ENCODE peak calls at places on chromosomes 1 and 21, in six cellular contexts. One of them, this sample, is unnamed.

GRCh38 chr1:244211559-244211944 is 160.5 kb downstream of the ZBTB18 start:
- DNase-seq in H1: no peak
- DNase-seq in IMR-90: peak
- DNase-seq in OCI-LY7: no peak
- DNase-seq in fibroblast of lung: peak
- DNase-seq in A549: no peak
- DNase-seq in this sample: no peak

GRCh38 chr21:17139696-17140095 is 373.1 kb upstream of the CXADR start:
- DNase-seq in A549: no peak
- DNase-seq in IMR-90: no peak
- DNase-seq in H1: no peak
- DNase-seq in OCI-LY7: no peak
- DNase-seq in fibroblast of lung: no peak
- DNase-seq in this sample: no peak

GRCh38 chr1:21058035-21058793 is 118.5 kb downstream of the EIF4G3 start:
- DNase-seq in H1: no peak
- DNase-seq in fibroblast of lung: no peak
- DNase-seq in A549: no peak
- DNase-seq in IMR-90: no peak
- DNase-seq in OCI-LY7: no peak
- DNase-seq in this sample: no peak

GRCh38 chr21:34836103-34836932 is 167.5 kb downstream of the CLIC6 start:
- DNase-seq in fibroblast of lung: peak
- DNase-seq in A549: peak
- DNase-seq in IMR-90: peak
- DNase-seq in OCI-LY7: no peak
- DNase-seq in H1: no peak
- DNase-seq in this sample: no peak

GRCh38 chr1:21290546-21290944 is 282 bp upstream of the ECE1 start:
- DNase-seq in IMR-90: no peak
- DNase-seq in A549: no peak
- DNase-seq in OCI-LY7: peak
- DNase-seq in fibroblast of lung: no peak
- DNase-seq in H1: no peak
- DNase-seq in this sample: no peak

GRCh38 chr1:185862235-185862634 is 128.0 kb downstream of the HMCN1 start:
- DNase-seq in H1: no peak
- DNase-seq in A549: peak
- DNase-seq in fibroblast of lung: peak
- DNase-seq in OCI-LY7: no peak
- DNase-seq in IMR-90: peak
- DNase-seq in this sample: no peak

GRCh38 chr1:36174716-36175115 is 18.8 kb downstream of the MAP7D1 start:
- DNase-seq in A549: no peak
- DNase-seq in OCI-LY7: no peak
- DNase-seq in H1: no peak
- DNase-seq in IMR-90: no peak
- DNase-seq in fibroblast of lung: no peak
- DNase-seq in this sample: no peak

GRCh38 chr21:36321325-36322082 is 1.5 kb downstream of the MORC3 start:
- DNase-seq in OCI-LY7: peak
- DNase-seq in IMR-90: peak
- DNase-seq in H1: no peak
- DNase-seq in fibroblast of lung: peak
- DNase-seq in A549: no peak
- DNase-seq in this sample: peak

GRCh38 chr1:9687120-9687875 is 35.8 kb downstream of the PIK3CD start:
- DNase-seq in H1: peak
- DNase-seq in IMR-90: peak
- DNase-seq in OCI-LY7: peak
- DNase-seq in A549: peak
- DNase-seq in fibroblast of lung: peak
- DNase-seq in this sample: peak

GRCh38 chr1:48082271-48082925 is 85.2 kb upstream of the TRABD2B start:
- DNase-seq in H1: no peak
- DNase-seq in A549: no peak
- DNase-seq in fibroblast of lung: no peak
- DNase-seq in IMR-90: no peak
- DNase-seq in OCI-LY7: no peak
- DNase-seq in this sample: no peak

GRCh38 chr1:119771016-119771415 is 2.3 kb upstream of the HMGCS2 start:
- DNase-seq in IMR-90: peak
- DNase-seq in H1: no peak
- DNase-seq in OCI-LY7: no peak
- DNase-seq in A549: no peak
- DNase-seq in fibroblast of lung: no peak
- DNase-seq in this sample: peak

GRCh38 chr21:43854773-43855633 is 10.0 kb upstream of the AGPAT3 start:
- DNase-seq in OCI-LY7: peak
- DNase-seq in fibroblast of lung: no peak
- DNase-seq in H1: no peak
- DNase-seq in A549: no peak
- DNase-seq in IMR-90: no peak
- DNase-seq in this sample: no peak

GRCh38 chr21:26124421-26124833 is 46.1 kb downstream of the APP start:
- DNase-seq in IMR-90: peak
- DNase-seq in A549: no peak
- DNase-seq in fibroblast of lung: peak
- DNase-seq in OCI-LY7: no peak
- DNase-seq in H1: no peak
- DNase-seq in this sample: no peak

GRCh38 chr1:214192825-214193643 is 87.9 kb upstream of the SMYD2 start:
- DNase-seq in OCI-LY7: no peak
- DNase-seq in fibroblast of lung: no peak
- DNase-seq in H1: no peak
- DNase-seq in IMR-90: no peak
- DNase-seq in A549: no peak
- DNase-seq in this sample: peak

GRCh38 chr1:95503371-95504145 is 269.5 kb downstream of the RWDD3 start:
- DNase-seq in IMR-90: no peak
- DNase-seq in A549: no peak
- DNase-seq in fibroblast of lung: no peak
- DNase-seq in OCI-LY7: no peak
- DNase-seq in H1: no peak
- DNase-seq in this sample: no peak

GRCh38 chr21:31713973-31714740 is 17.8 kb downstream of the SCAF4 start:
- DNase-seq in A549: no peak
- DNase-seq in H1: no peak
- DNase-seq in IMR-90: peak
- DNase-seq in fibroblast of lung: peak
- DNase-seq in OCI-LY7: no peak
- DNase-seq in this sample: no peak

GRCh38 chr1:208791458-208791857 is 547.3 kb upstream of the PLXNA2 start:
- DNase-seq in H1: no peak
- DNase-seq in OCI-LY7: no peak
- DNase-seq in fibroblast of lung: peak
- DNase-seq in IMR-90: no peak
- DNase-seq in A549: peak
- DNase-seq in this sample: no peak

GRCh38 chr1:99599678-99600175 is 46.2 kb upstream of the PALMD start:
- DNase-seq in fibroblast of lung: peak
- DNase-seq in A549: peak
- DNase-seq in IMR-90: peak
- DNase-seq in H1: no peak
- DNase-seq in OCI-LY7: no peak
- DNase-seq in this sample: no peak
- H3K4me2 ChIP-seq in fibroblast of lung: no peak
- H3K4me2 ChIP-seq in A549: peak
- H3K4me2 ChIP-seq in IMR-90: peak
- H3K4me2 ChIP-seq in H1: no peak
- H3K4me2 ChIP-seq in OCI-LY7: no peak
- H3K4me2 ChIP-seq in this sample: no peak

GRCh38 chr1:15960808-15961207 is 15.1 kb downstream of the ZBTB17 start:
- DNase-seq in H1: no peak
- DNase-seq in A549: no peak
- DNase-seq in IMR-90: no peak
- DNase-seq in OCI-LY7: no peak
- DNase-seq in fibroblast of lung: no peak
- DNase-seq in this sample: no peak
- H3K4me2 ChIP-seq in H1: no peak
- H3K4me2 ChIP-seq in A549: no peak
- H3K4me2 ChIP-seq in IMR-90: no peak
- H3K4me2 ChIP-seq in OCI-LY7: no peak
- H3K4me2 ChIP-seq in fibroblast of lung: no peak
- H3K4me2 ChIP-seq in this sample: no peak

DNA sequence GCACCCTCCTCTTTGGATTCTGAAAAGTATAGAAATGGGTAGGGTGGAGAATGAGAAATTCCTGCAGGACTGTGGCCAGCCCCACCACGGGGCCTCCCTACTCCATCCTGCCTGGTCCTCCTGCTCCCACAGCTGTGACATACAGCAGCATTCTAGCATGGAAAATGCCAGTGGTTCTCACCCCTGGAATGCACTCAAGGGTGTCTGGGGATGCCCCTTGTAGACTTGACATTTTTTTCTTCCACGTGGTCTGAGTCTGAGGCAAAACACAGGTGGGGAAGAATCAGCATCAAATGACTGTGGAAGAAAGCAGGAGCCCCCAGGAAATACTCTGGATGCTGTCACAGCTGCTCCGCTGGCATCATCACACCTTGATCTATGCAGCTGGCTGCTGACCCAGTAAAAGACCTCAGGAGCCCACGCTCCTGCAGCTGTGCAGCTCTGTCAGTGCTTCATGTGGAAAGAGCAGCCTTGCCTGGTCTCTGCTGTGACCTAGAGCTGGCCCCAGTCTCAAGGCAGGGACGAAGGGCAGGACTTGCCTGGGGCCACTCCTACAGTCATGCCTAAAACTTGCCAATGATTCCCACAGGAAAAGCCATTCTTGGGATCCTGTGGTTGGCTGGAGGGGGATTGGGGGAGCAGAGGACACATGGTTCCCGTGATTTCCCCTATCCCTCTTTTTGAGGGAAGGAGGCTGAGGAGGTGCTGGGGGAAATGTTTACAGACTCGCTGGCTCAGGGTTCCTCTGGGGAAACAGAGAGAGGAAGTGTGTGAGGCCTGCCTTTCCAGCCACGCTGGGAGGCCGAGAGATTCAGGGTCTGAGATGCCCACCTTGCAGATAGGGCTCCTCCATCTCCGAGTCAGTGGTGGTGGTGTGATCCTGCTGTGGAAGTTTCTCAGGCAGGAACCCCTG is 10.8 kb upstream of the A3GALT2 start:
- DNase-seq in A549: no peak
- DNase-seq in OCI-LY7: no peak
- DNase-seq in IMR-90: peak
- DNase-seq in H1: no peak
- DNase-seq in fibroblast of lung: no peak
- DNase-seq in this sample: no peak
- H3K4me2 ChIP-seq in A549: no peak
- H3K4me2 ChIP-seq in OCI-LY7: no peak
- H3K4me2 ChIP-seq in IMR-90: no peak
- H3K4me2 ChIP-seq in H1: no peak
- H3K4me2 ChIP-seq in fibroblast of lung: no peak
- H3K4me2 ChIP-seq in this sample: no peak

GRCh38 chr1:44501022-44501910 is 96.2 kb downstream of the RNF220 start:
- DNase-seq in A549: no peak
- DNase-seq in IMR-90: no peak
- DNase-seq in H1: no peak
- DNase-seq in fibroblast of lung: no peak
- DNase-seq in OCI-LY7: no peak
- DNase-seq in this sample: peak

GRCh38 chr1:44503625-44504024 is 98.6 kb downstream of the RNF220 start:
- DNase-seq in A549: no peak
- DNase-seq in IMR-90: no peak
- DNase-seq in OCI-LY7: no peak
- DNase-seq in H1: no peak
- DNase-seq in fibroblast of lung: no peak
- DNase-seq in this sample: no peak

GRCh38 chr1:44499306-44499705 is 94.3 kb downstream of the RNF220 start:
- DNase-seq in OCI-LY7: no peak
- DNase-seq in A549: no peak
- DNase-seq in H1: no peak
- DNase-seq in fibroblast of lung: no peak
- DNase-seq in IMR-90: no peak
- DNase-seq in this sample: no peak

GRCh38 chr1:44497422-44498170 is 92.5 kb downstream of the RNF220 start:
- DNase-seq in OCI-LY7: no peak
- DNase-seq in A549: no peak
- DNase-seq in fibroblast of lung: no peak
- DNase-seq in IMR-90: no peak
- DNase-seq in H1: no peak
- DNase-seq in this sample: no peak

GRCh38 chr1:44500181-44501021 is 95.3 kb downstream of the RNF220 start:
- DNase-seq in H1: no peak
- DNase-seq in A549: no peak
- DNase-seq in OCI-LY7: no peak
- DNase-seq in fibroblast of lung: peak
- DNase-seq in IMR-90: no peak
- DNase-seq in this sample: peak
- H3K4me2 ChIP-seq in H1: peak
- H3K4me2 ChIP-seq in A549: no peak
- H3K4me2 ChIP-seq in OCI-LY7: no peak
- H3K4me2 ChIP-seq in fibroblast of lung: no peak
- H3K4me2 ChIP-seq in IMR-90: no peak
- H3K4me2 ChIP-seq in this sample: peak

GRCh38 chr1:154352245-154352580 is 26.9 kb downstream of the ATP8B2 start:
- DNase-seq in OCI-LY7: no peak
- DNase-seq in fibroblast of lung: no peak
- DNase-seq in H1: no peak
- DNase-seq in A549: no peak
- DNase-seq in IMR-90: no peak
- DNase-seq in this sample: peak

GRCh38 chr1:154351363-154352068 is 26.2 kb downstream of the ATP8B2 start:
- DNase-seq in H1: no peak
- DNase-seq in IMR-90: no peak
- DNase-seq in A549: peak
- DNase-seq in OCI-LY7: no peak
- DNase-seq in fibroblast of lung: no peak
- DNase-seq in this sample: no peak

GRCh38 chr1:154353966-154354365 is 28.6 kb downstream of the ATP8B2 start:
- DNase-seq in fibroblast of lung: no peak
- DNase-seq in OCI-LY7: no peak
- DNase-seq in A549: no peak
- DNase-seq in IMR-90: no peak
- DNase-seq in H1: no peak
- DNase-seq in this sample: no peak

GRCh38 chr1:154353460-154353904 is 28.2 kb downstream of the ATP8B2 start:
- DNase-seq in IMR-90: peak
- DNase-seq in A549: peak
- DNase-seq in OCI-LY7: peak
- DNase-seq in fibroblast of lung: peak
- DNase-seq in H1: no peak
- DNase-seq in this sample: peak

GRCh38 chr1:154352581-154353459 is 27.5 kb downstream of the ATP8B2 start:
- DNase-seq in IMR-90: peak
- DNase-seq in fibroblast of lung: peak
- DNase-seq in A549: no peak
- DNase-seq in OCI-LY7: no peak
- DNase-seq in H1: no peak
- DNase-seq in this sample: peak
- H3K4me2 ChIP-seq in IMR-90: peak
- H3K4me2 ChIP-seq in fibroblast of lung: peak
- H3K4me2 ChIP-seq in A549: no peak
- H3K4me2 ChIP-seq in OCI-LY7: no peak
- H3K4me2 ChIP-seq in H1: peak
- H3K4me2 ChIP-seq in this sample: peak